ENCODE peak calls at places on chromosome 4, in seven cellular contexts. H is esophagus squamous epithelium, Y is psoas muscle, S is GM23338, I is mammary epithelial cell, Q is A549, J is transverse colon. T is an unnamed sample.

GRCh38 chr4:79576480-79576803 is 168.4 kb upstream of the GK2 start:
- DNase-seq in Q (peak; percentile 13), S (peak; percentile 38), I (peak; percentile 9), H (no peak), J (no peak), Y (no peak), T (no peak)

GRCh38 chr4:26197018-26197779 is 123.6 kb upstream of the RBPJ start:
- DNase-seq in I (peak; percentile 96), J (peak; percentile 31), Q (peak; percentile 7), Y (no peak), S (no peak), H (no peak), T (no peak)

GRCh38 chr4:121551881-121552280 is 144.9 kb downstream of the ANXA5 start:
- DNase-seq in Y (no peak), S (no peak), H (no peak), I (peak; percentile 13), J (no peak), Q (no peak), T (no peak)

GRCh38 chr4:100641326-100641725 is 123.5 kb upstream of the EMCN start:
- DNase-seq in Y (no peak), I (no peak), Q (no peak), J (no peak), S (no peak), H (no peak), T (no peak)

GRCh38 chr4:129043523-129043922 is 49.8 kb downstream of the SCLT1 start:
- DNase-seq in Y (no peak), H (no peak), S (peak; percentile 6), I (no peak), Q (peak; percentile 6), J (no peak), T (no peak)

GRCh38 chr4:4377683-4378082 is 9.2 kb upstream of the NSG1 start:
- DNase-seq in H (no peak), Q (no peak), J (no peak), Y (peak; percentile 39), S (no peak), I (no peak), T (peak; percentile 44)

GRCh38 chr4:156378053-156378665 is 424.5 kb upstream of the CTSO start:
- DNase-seq in S (peak; percentile 71), H (no peak), Y (no peak), I (peak; percentile 53), J (no peak), Q (peak; percentile 14), T (no peak)

GRCh38 chr4:173182403-173182802 is 13.8 kb downstream of the GALNT7 start:
- DNase-seq in Q (peak; percentile 81), H (no peak), J (no peak), S (no peak), I (peak; percentile 95), Y (no peak), T (no peak)

GRCh38 chr4:165293061-165293460 is 34.4 kb upstream of the MSMO1 start:
- DNase-seq in S (no peak), I (no peak), J (no peak), Y (no peak), Q (no peak), H (no peak), T (no peak)

GRCh38 chr4:143531368-143531767 is 17.9 kb downstream of the SMARCA5 start:
- DNase-seq in Y (no peak), J (no peak), S (peak; percentile 17), H (no peak), Q (peak; percentile 4), I (no peak), T (no peak)

GRCh38 chr4:123813901-123814300 is 417.3 kb downstream of the SPRY1 start:
- DNase-seq in J (no peak), I (no peak), H (no peak), Q (no peak), Y (no peak), S (no peak), T (no peak)

GRCh38 chr4:187612211-187612780 is 383.3 kb upstream of the ZFP42 start:
- DNase-seq in Y (no peak), J (no peak), S (no peak), H (no peak), Q (no peak), I (no peak), T (no peak)

GRCh38 chr4:15400911-15401671 is 26.7 kb upstream of the C1QTNF7 start:
- DNase-seq in I (peak; percentile 55), Y (peak; percentile 62), J (peak; percentile 16), S (no peak), Q (peak; percentile 4), H (no peak), T (peak; percentile 47)

GRCh38 chr4:145299380-145300076 is 119.1 kb upstream of the OTUD4 start:
- DNase-seq in S (no peak), I (peak; percentile 90), Y (no peak), Q (no peak), H (no peak), J (no peak), T (no peak)

GRCh38 chr4:71941001-71941400 is 90.8 kb upstream of the NPFFR2 start:
- DNase-seq in J (peak; percentile 8), Q (peak; percentile 33), I (peak; percentile 8), Y (no peak), S (peak; percentile 76), H (no peak), T (no peak)

GRCh38 chr4:39710098-39710896 is 12.4 kb downstream of the UBE2K start:
- DNase-seq in J (no peak), Q (no peak), Y (no peak), H (no peak), S (no peak), I (no peak), T (no peak)

GRCh38 chr4:8350326-8350725 is 80.8 kb downstream of the HTRA3 start:
- DNase-seq in S (no peak), Q (no peak), I (no peak), H (no peak), Y (no peak), J (no peak), T (no peak)

GRCh38 chr4:65834707-65835106 is 164.4 kb upstream of the EPHA5 start:
- DNase-seq in H (no peak), Q (no peak), J (no peak), Y (no peak), I (no peak), S (no peak), T (no peak)

GRCh38 chr4:48254381-48255072 is 15.1 kb downstream of the TEC start:
- DNase-seq in Q (no peak), S (no peak), I (peak; percentile 31), Y (no peak), J (no peak), H (no peak), T (peak; percentile 22)

GRCh38 chr4:75698162-75698962 is 25.2 kb upstream of the G3BP2 start:
- DNase-seq in I (no peak), Y (no peak), H (no peak), S (peak; percentile 60), Q (no peak), J (no peak), T (no peak)

GRCh38 chr4:2936773-2937145 is 26.4 kb downstream of the NOP14 start:
- DNase-seq in H (no peak), I (peak; percentile 93), Y (peak; percentile 87), S (no peak), J (no peak), Q (no peak), T (peak; percentile 13)

GRCh38 chr4:10866691-10867090 is 182.1 kb upstream of the CLNK start:
- DNase-seq in S (no peak), H (no peak), Y (no peak), I (no peak), Q (no peak), J (no peak), T (no peak)

GRCh38 chr4:36775544-36775943 is 469.0 kb upstream of the NWD2 start:
- DNase-seq in H (no peak), S (no peak), J (no peak), Q (no peak), I (no peak), Y (no peak), T (no peak)
- H3K27ac ChIP-seq in H (no peak overlapping the region), S (no peak overlapping the region), J (no peak overlapping the region), Q (no peak overlapping the region), I (no peak overlapping the region), Y (no peak overlapping the region), T (no peak overlapping the region)

DNA sequence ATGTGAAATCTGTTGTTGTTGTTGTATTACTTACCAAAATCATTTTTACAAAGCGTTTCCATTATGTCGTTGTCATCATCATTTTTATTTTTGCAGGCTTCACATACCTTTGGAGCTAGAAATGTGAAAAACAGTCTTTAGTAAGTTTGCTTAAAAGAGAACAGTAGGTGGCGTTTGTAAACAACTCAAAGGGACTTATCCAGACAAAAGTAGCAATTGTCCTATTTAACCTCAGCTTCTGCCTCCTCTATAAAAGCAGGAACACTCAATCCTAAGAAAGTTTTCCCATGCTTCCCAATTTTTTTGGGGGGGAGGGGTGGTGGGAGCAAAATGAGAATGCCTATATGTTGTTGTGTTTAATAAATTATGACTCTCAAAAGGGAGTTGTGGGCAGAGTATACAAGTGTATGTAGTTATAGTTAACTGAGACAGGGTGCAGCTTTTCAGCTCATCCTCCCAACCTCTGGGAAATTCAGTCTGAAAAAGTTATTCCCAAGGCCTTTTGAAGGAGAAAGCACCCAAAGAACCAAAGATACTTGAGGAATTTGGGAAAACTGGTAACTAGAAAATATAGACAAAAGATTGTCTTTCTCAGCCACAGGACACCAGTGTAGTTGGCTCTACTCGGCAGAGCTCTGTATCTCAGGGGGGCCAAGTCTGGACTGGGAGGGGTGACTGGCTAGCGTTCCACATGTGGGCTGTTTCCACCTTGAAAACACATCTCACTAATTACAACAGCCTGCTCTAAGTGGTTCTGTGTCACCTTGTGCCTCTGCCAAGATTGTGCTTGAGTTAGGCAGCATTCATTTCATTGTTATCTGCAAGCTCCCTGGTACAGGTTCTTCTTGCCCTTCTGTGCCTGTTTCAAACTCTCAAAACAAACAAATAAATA is 2.8 kb downstream of the SFRP2 start:
- DNase-seq in S (peak; percentile 70), I (no peak), H (no peak), Q (peak; percentile 14), Y (no peak), J (no peak), T (no peak)
- TF ChIP-seq CTCF in S (peak; percentile 54), I (peak; percentile 36), H (peak; percentile 5), Q (peak; percentile 40), Y (peak; percentile 12), J (no peak), T (peak; percentile 45)

DNA sequence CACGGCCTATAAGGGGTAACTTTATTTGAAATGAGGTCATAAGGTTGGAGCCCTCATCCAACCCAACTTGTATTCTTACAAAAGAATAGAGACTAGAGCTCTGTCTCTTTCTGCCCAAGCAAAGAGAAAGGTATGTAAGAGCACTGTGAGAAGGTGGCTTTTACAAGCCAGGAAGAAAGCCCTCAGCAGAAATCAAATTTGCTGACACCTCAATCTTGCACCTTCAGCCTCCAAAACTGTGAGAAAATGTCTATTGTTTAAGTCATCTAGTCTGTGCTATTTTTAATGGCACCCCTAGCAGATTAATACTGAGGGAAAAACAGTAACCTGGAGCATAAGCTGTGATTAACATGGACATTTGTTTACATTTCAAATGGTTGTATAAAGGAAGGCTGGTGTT is 860.7 kb downstream of the PCDH7 start:
- DNase-seq in Q (no peak), I (no peak), Y (no peak), H (no peak), J (no peak), S (no peak), T (no peak)
- H3K4me1 ChIP-seq in Q (no peaks in the 10 kb centered on the region), I (no peaks in the 10 kb centered on the region), Y (no peaks in the 10 kb centered on the region), H (no peaks in the 10 kb centered on the region), J (no peaks in the 10 kb centered on the region), S (no peaks in the 10 kb centered on the region), T (no peaks in the 10 kb centered on the region)

DNA sequence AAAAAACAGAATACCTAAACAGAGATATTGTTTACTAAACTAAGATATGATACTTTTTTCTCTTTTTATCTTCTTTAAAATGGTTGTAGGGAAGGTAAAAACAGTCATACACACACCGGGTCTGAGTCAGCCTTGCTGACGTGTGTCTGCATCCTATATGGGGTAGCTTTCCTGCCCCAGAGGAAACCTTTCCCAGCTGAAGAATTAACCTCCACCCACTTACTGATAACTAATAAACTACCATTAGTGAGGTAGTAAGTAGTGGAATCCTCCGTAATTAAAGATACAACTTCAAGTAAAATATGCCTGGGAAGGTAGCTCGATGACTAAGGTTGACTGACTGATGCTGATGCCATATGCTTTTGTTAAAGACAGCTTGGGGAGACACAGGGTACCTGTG is 312.2 kb downstream of the DCTD start:
- DNase-seq in Y (no peak), H (no peak), S (no peak), J (no peak), Q (no peak), I (no peak), T (no peak)
- H3K27ac ChIP-seq in Y (no peak overlapping the region), H (no peak overlapping the region), S (no peak overlapping the region), J (no peak overlapping the region), Q (no peak overlapping the region), I (no peak overlapping the region), T (no peak overlapping the region)